ENCODE peak calls at places on chromosomes 16 and 17, in five cellular contexts. I is mucosa of descending colon, D is WTC11, O is breast epithelium, C is BJ. N is an unnamed sample.

GRCh38 chr17:54013117-54013516 is 190.4 kb downstream of the KIF2B start:
- DNase-seq in I (no peak), D (no peak), O (no peak), C (no peak), N (no peak)

GRCh38 chr16:84228321-84228838 is 11.4 kb downstream of the KCNG4 start:
- DNase-seq in I (peak; percentile 18), D (peak; percentile 40), O (no peak), C (peak; percentile 59), N (no peak)

GRCh38 chr16:15576960-15577958 is 65.7 kb downstream of the MARF1 start:
- DNase-seq in I (peak; percentile 93), D (no peak), O (peak; percentile 85), C (no peak), N (no peak)

GRCh38 chr16:29943846-29944669 is 17.8 kb upstream of the TMEM219 start:
- DNase-seq in I (peak; percentile 81), D (peak; percentile 19), O (no peak), C (peak; percentile 99), N (no peak)

GRCh38 chr17:66841328-66841727 is 6.4 kb downstream of the CACNG5 start:
- DNase-seq in I (no peak), D (no peak), O (no peak), C (no peak), N (no peak)

GRCh38 chr17:42456223-42457106 is 2.2 kb upstream of the ATP6V0A1 start:
- DNase-seq in I (no peak), D (no peak), O (no peak), C (peak; percentile 64), N (no peak)

GRCh38 chr16:12750554-12750918 is 53.2 kb downstream of the CPPED1 start:
- DNase-seq in I (no peak), D (no peak), O (no peak), C (no peak), N (no peak)

GRCh38 chr17:3506054-3506453 is 30.3 kb downstream of the ASPA start:
- DNase-seq in I (no peak), D (no peak), O (no peak), C (no peak), N (no peak)

GRCh38 chr16:73713817-73714495 is 582.7 kb upstream of the PSMD7 start:
- DNase-seq in I (peak; percentile 69), D (peak; percentile 69), O (no peak), C (no peak), N (peak; percentile 52)

GRCh38 chr17:12644623-12645022 is 21.1 kb upstream of the MYOCD start:
- DNase-seq in I (no peak), D (no peak), O (no peak), C (no peak), N (no peak)

GRCh38 chr17:81491193-81491592 is 21.4 kb downstream of the ACTG1 start:
- DNase-seq in I (no peak), D (no peak), O (no peak), C (no peak), N (no peak)

GRCh38 chr17:16428098-16428882 is 12.9 kb downstream of the TRPV2 start:
- DNase-seq in I (peak; percentile 67), D (peak; percentile 74), O (no peak), C (no peak), N (peak; percentile 62)

GRCh38 chr17:34637548-34638525 is 58.5 kb downstream of the TMEM132E start:
- DNase-seq in I (peak; percentile 87), D (peak; percentile 89), O (peak; percentile 72), C (peak; percentile 2), N (peak; percentile 89)

GRCh38 chr17:49723423-49723822 is 15.7 kb upstream of the SLC35B1 start:
- DNase-seq in I (peak; percentile 48), D (no peak), O (no peak), C (no peak), N (no peak)

GRCh38 chr17:2711608-2712299 is at the start of gene CLUH:
- DNase-seq in I (peak; percentile 97), D (peak; percentile 62), O (peak; percentile 96), C (peak; percentile 81), N (peak; percentile 84)

GRCh38 chr17:19313746-19314651 is 48.5 kb downstream of the B9D1 start:
- DNase-seq in I (peak; percentile 63), D (no peak), O (no peak), C (no peak), N (no peak)

GRCh38 chr17:2871205-2871604 is 75.0 kb downstream of the RAP1GAP2 start:
- DNase-seq in I (no peak), D (peak; percentile 81), O (no peak), C (no peak), N (no peak)

GRCh38 chr17:62856594-62856993 is 48.5 kb upstream of the MARCHF10 start:
- DNase-seq in I (no peak), D (no peak), O (no peak), C (no peak), N (no peak)

GRCh38 chr16:69188716-69189115 is 1.8 kb downstream of the SNTB2 start:
- DNase-seq in I (no peak), D (no peak), O (no peak), C (no peak), N (no peak)

GRCh38 chr17:3956558-3956957 is 7.7 kb downstream of the ATP2A3 start:
- DNase-seq in I (no peak), D (no peak), O (no peak), C (no peak), N (no peak)

GRCh38 chr16:23030001-23030400 is 119.3 kb downstream of the USP31 start:
- DNase-seq in I (no peak), D (no peak), O (no peak), C (no peak), N (no peak)

GRCh38 chr17:82960419-82961271 is 118.8 kb upstream of the METRNL start:
- DNase-seq in I (no peak), D (no peak), O (peak; percentile 48), C (no peak), N (no peak)

GRCh38 chr16:27229891-27230470 is 26.7 kb downstream of the KDM8 start:
- DNase-seq in I (no peak), D (no peak), O (no peak), C (no peak), N (no peak)

GRCh38 chr16:54324716-54325115 is 38.1 kb upstream of the IRX3 start:
- DNase-seq in I (no peak), D (no peak), O (no peak), C (no peak), N (no peak)

GRCh38 chr16:72939247-72939646 is 108.7 kb downstream of the ZFHX3 start:
- DNase-seq in I (peak; percentile 64), D (no peak), O (no peak), C (no peak), N (no peak)

GRCh38 chr17:48628641-48629410 is 2.7 kb upstream of the HOXB9 start:
- DNase-seq in I (peak; percentile 27), D (no peak), O (no peak), C (no peak), N (no peak)

GRCh38 chr17:56966277-56966676 is 5.4 kb upstream of the COIL start:
- DNase-seq in I (no peak), D (no peak), O (no peak), C (no peak), N (no peak)

GRCh38 chr17:48047113-48047740 is 932 bp upstream of the NFE2L1 start:
- DNase-seq in I (no peak), D (no peak), O (no peak), C (no peak), N (no peak)

DNA sequence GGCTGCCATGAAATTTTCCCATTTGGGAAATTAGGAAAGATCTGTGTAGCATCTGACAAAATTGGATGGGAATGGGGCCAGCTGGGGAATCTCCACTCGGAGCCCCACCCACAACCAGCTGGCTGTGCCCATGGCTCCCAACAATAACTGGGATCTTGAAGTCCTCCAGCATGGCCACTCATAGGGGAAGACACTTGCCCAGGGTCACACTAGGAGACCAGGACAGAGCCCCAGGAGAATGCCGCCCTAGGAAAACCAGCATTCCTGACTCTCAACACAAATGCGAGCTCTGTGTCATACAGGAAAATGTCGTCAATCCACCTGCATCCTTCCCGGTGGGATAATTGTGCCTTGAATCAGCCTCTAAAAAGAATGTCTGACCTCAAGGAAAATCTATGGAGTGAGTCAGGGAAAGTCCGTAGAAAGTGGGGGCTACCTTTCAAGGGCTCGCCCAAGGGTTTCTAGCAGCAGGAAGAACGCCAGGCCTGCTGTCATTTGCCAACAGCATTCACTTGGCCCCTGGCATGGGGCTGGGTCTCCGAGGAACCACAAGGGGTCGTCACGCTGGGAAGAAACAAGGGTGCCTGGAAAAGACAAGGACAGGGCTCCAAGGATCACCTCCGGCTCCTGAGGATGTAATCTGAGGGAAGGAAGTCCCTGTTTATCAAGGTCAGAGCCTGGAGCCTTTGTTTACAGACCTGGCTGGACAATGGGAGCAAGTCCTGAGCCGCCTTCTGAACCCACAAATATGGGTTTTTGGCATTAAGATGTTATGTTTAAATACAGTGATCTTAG is 15.9 kb downstream of the CDH5 start:
- DNase-seq in I (no peak), D (peak; percentile 16), O (no peak), C (peak; percentile 37), N (no peak)
- TF ChIP-seq CTCF in I (no peak), D (no peak), O (no peak), C (no peak), N (no peak)

GRCh38 chr17:32110596-32110995 is 31.7 kb upstream of the RHOT1 start:
- DNase-seq in I (no peak), D (no peak), O (no peak), C (no peak), N (no peak)

GRCh38 chr17:32114536-32114935 is 27.8 kb upstream of the RHOT1 start:
- DNase-seq in I (no peak), D (no peak), O (no peak), C (no peak), N (no peak)

GRCh38 chr17:32112416-32112815 is 29.9 kb upstream of the RHOT1 start:
- DNase-seq in I (no peak), D (peak; percentile 25), O (no peak), C (no peak), N (no peak)

GRCh38 chr17:32116937-32117336 is 25.4 kb upstream of the RHOT1 start:
- DNase-seq in I (no peak), D (no peak), O (no peak), C (no peak), N (no peak)

GRCh38 chr17:32111141-32111771 is 31.0 kb upstream of the RHOT1 start:
- DNase-seq in I (peak; percentile 59), D (peak; percentile 73), O (peak; percentile 58), C (no peak), N (no peak)
- TF ChIP-seq CTCF in I (no peak), D (peak; percentile 37), O (no peak), C (peak; percentile 44), N (peak; percentile 41)

DNA sequence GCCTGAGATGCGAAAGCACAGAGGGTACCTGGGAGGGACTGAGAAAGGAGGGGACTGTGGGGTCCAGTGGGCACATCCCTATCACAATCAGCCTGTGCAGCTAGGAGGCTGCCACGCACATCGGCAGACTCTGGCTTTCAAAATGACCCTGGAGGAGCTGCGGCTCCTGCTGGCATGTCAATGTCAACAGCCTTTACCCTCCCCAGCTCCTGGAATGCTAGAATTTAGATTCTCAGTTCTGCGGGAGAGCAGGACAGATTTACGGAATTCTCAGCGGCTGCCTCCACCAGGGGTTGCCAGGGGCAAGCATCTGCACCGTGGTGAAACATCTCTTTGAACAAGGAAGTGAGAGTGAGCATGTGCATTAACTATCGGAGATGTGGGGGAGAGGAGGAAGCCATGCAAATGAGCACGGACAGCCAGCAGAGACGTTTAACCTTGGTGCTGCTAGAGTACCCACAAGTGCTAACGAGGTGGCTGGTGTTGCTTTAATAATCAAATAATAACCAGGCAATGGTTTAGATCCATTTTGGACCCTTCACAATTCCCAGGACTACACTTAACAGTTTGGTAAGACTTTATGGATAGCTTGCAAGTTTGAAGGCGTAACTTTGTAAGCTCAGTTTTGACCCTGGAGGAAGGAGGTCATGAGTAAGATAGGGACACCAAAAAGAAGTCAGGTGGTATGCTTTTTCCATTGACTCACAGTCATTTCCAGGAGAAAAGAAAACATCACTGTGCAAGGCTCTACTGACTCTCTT is 54.1 kb downstream of the XYLT1 start:
- DNase-seq in I (peak; percentile 45), D (peak; percentile 31), O (no peak), C (no peak), N (peak; percentile 6)
- TF ChIP-seq CTCF in I (no peak), D (no peak), O (no peak), C (peak; percentile 41), N (peak; percentile 27)

GRCh38 chr17:75731086-75731715 is 9.9 kb downstream of the ITGB4 start:
- DNase-seq in I (no peak), D (no peak), O (no peak), C (no peak), N (no peak)
- TF ChIP-seq CTCF in I (no peak), D (no peak), O (no peak), C (no peak), N (no peak)